ENCODE peak calls at places on chromosome 13, in six cellular contexts. Y is mucosa of descending colon; Q is OCI-LY7; T is prostate gland; I is CD8-positive, alpha-beta T cell; X is psoas muscle. O is an unnamed sample.

GRCh38 chr13:80379245-80379644 is 38.3 kb upstream of the SPRY2 start:
- DNase-seq in Y (no peak), Q (no peak), T (no peak), I (no peak), X (no peak), O (no peak)

GRCh38 chr13:76148374-76148773 is 512.2 kb downstream of the LMO7 start:
- DNase-seq in Y (no peak), Q (no peak), T (no peak), I (no peak), X (no peak), O (no peak)

GRCh38 chr13:114315074-114315785 is 927 bp downstream of the CHAMP1 start:
- DNase-seq in Y (no peak), Q (peak), T (no peak), I (no peak), X (no peak), O (no peak)

GRCh38 chr13:28528848-28529247 is 33.9 kb upstream of the FLT1 start:
- DNase-seq in Y (no peak), Q (no peak), T (no peak), I (no peak), X (no peak), O (no peak)

GRCh38 chr13:110403315-110403714 is 96.2 kb downstream of the COL4A2 start:
- DNase-seq in Y (no peak), Q (no peak), T (no peak), I (no peak), X (no peak), O (no peak)

GRCh38 chr13:44819245-44819644 is 170.0 kb downstream of the NUFIP1 start:
- DNase-seq in Y (no peak), Q (no peak), T (no peak), I (no peak), X (no peak), O (no peak)

GRCh38 chr13:106738279-106738678 is 170.3 kb upstream of the ARGLU1 start:
- DNase-seq in Y (no peak), Q (no peak), T (no peak), I (no peak), X (no peak), O (no peak)

GRCh38 chr13:19805765-19806164 is 23.0 kb upstream of the PSPC1 start:
- DNase-seq in Y (no peak), Q (no peak), T (no peak), I (no peak), X (no peak), O (no peak)

GRCh38 chr13:97974773-97975172 is 21.3 kb downstream of the IPO5 start:
- DNase-seq in Y (no peak), Q (no peak), T (no peak), I (no peak), X (no peak), O (no peak)

GRCh38 chr13:74024314-74024713 is 109.9 kb downstream of the KLF12 start:
- DNase-seq in Y (no peak), Q (no peak), T (no peak), I (no peak), X (no peak), O (no peak)

GRCh38 chr13:21852043-21852442 is 181.2 kb downstream of the FGF9 start:
- DNase-seq in Y (no peak), Q (no peak), T (no peak), I (no peak), X (no peak), O (no peak)

GRCh38 chr13:45393941-45394570 is 24.1 kb downstream of the SLC25A30 start:
- DNase-seq in Y (no peak), Q (peak), T (peak), I (no peak), X (no peak), O (no peak)

GRCh38 chr13:26964278-26965057 is 203.9 kb upstream of the GPR12 start:
- DNase-seq in Y (no peak), Q (peak), T (no peak), I (no peak), X (no peak), O (no peak)

GRCh38 chr13:99256709-99257108 is 1.5 kb downstream of the GPR18 start:
- DNase-seq in Y (no peak), Q (peak), T (no peak), I (no peak), X (no peak), O (no peak)
- H3K4me3 ChIP-seq in Y (no peak), Q (peak), T (no peak), I (peak), X (peak), O (no peak)

GRCh38 chr13:49587311-49587847 is 2.0 kb upstream of the RCBTB1 start:
- DNase-seq in Y (no peak), Q (no peak), T (no peak), I (no peak), X (no peak), O (no peak)

GRCh38 chr13:49580980-49581680 is 4.2 kb downstream of the RCBTB1 start:
- DNase-seq in Y (no peak), Q (peak), T (no peak), I (no peak), X (no peak), O (no peak)

GRCh38 chr13:49585220-49586157 is at the start of gene RCBTB1:
- DNase-seq in Y (peak), Q (peak), T (peak), I (peak), X (peak), O (no peak)

GRCh38 chr13:49586717-49587116 is 1.4 kb upstream of the RCBTB1 start:
- DNase-seq in Y (no peak), Q (no peak), T (no peak), I (no peak), X (no peak), O (no peak)

GRCh38 chr13:49584771-49585182 is 581 bp downstream of the RCBTB1 start:
- DNase-seq in Y (no peak), Q (peak), T (no peak), I (no peak), X (no peak), O (no peak)
- H3K4me3 ChIP-seq in Y (peak), Q (peak), T (peak), I (peak), X (peak), O (peak)

DNA sequence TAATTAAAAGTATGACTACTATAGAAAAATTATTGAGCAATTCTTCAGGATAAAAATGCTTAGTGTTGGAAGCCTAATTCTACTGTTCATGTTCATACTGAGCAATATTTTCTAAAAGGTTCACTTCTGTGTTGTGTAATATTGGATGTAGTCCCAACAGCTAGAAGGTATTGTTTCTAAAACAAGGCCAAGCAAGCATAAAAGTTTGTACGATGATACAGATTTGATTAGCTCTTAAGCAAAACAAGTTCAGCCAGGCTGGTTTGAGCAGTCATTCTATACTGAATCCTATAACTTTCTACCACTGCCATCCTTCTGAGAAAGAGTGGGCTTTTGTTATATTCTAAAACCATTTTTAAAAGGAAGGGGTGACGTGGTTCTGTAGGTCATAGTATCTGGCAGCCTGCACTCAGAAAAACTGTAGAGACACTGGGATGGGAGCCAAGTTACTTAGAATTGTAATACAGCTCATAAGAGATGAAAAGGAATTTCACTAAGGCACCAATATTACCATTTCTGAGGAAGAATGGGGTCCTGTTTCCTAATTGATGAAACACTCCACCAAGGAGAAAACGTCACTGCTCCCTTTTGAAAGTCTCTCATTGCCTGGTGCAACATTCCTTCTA is 275.0 kb upstream of the DACH1 start:
- DNase-seq in Y (no peak), Q (no peak), T (peak), I (no peak), X (no peak), O (no peak)
- H3K4me3 ChIP-seq in Y (no peak), Q (no peak), T (no peak), I (no peak), X (no peak), O (no peak)

GRCh38 chr13:42277618-42278276 is 5.8 kb downstream of the AKAP11 start:
- DNase-seq in Y (no peak), Q (no peak), T (no peak), I (no peak), X (no peak), O (no peak)

GRCh38 chr13:42275098-42275471 is 3.1 kb downstream of the AKAP11 start:
- DNase-seq in Y (no peak), Q (peak), T (no peak), I (no peak), X (no peak), O (no peak)

GRCh38 chr13:42275506-42275905 is 3.6 kb downstream of the AKAP11 start:
- DNase-seq in Y (no peak), Q (peak), T (no peak), I (no peak), X (no peak), O (no peak)

GRCh38 chr13:42274386-42275097 is 2.6 kb downstream of the AKAP11 start:
- DNase-seq in Y (no peak), Q (peak), T (no peak), I (no peak), X (no peak), O (no peak)

DNA sequence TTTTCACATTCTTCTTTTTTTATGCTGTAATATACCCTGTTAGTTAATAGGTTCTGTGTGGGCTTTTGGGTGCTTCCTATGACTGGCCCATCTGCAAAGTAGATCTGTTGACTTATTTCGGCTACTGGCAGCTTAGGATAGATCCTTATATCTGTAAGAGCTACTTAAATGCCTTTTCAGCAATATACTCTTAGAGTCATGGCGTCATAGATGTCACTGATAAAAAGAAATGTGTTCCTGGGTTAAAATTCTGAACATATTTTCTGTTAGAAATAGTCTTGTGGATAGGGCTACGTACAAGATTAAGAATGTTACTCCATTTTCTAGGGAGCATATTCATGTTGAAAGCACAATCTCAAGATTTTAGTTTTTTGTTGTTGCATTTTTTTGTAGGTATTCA is 4.7 kb downstream of the AKAP11 start:
- DNase-seq in Y (no peak), Q (peak), T (no peak), I (no peak), X (no peak), O (no peak)
- H3K4me3 ChIP-seq in Y (no peak), Q (peak), T (no peak), I (no peak), X (no peak), O (no peak)

GRCh38 chr13:113210834-113211233 is 1.4 kb downstream of the CUL4A start:
- DNase-seq in Y (no peak), Q (no peak), T (no peak), I (no peak), X (no peak), O (no peak)
- H3K4me3 ChIP-seq in Y (no peak), Q (peak), T (no peak), I (no peak), X (peak), O (peak)

GRCh38 chr13:53545340-53545941 is 516.8 kb downstream of the OLFM4 start:
- DNase-seq in Y (no peak), Q (no peak), T (no peak), I (no peak), X (no peak), O (no peak)
- H3K4me3 ChIP-seq in Y (no peak), Q (no peak), T (no peak), I (no peak), X (no peak), O (no peak)

GRCh38 chr13:99043700-99044300 is 65.9 kb upstream of the DOCK9 start:
- DNase-seq in Y (no peak), Q (no peak), T (peak), I (peak), X (no peak), O (no peak)

GRCh38 chr13:99044764-99045163 is 66.9 kb upstream of the DOCK9 start:
- DNase-seq in Y (no peak), Q (no peak), T (no peak), I (peak), X (no peak), O (no peak)

GRCh38 chr13:99045396-99045795 is 67.5 kb upstream of the DOCK9 start:
- DNase-seq in Y (no peak), Q (no peak), T (no peak), I (no peak), X (no peak), O (no peak)

GRCh38 chr13:99042851-99043250 is 65.0 kb upstream of the DOCK9 start:
- DNase-seq in Y (no peak), Q (no peak), T (no peak), I (peak), X (no peak), O (no peak)

GRCh38 chr13:99046851-99047250 is 69.0 kb upstream of the DOCK9 start:
- DNase-seq in Y (no peak), Q (no peak), T (no peak), I (no peak), X (no peak), O (no peak)
- H3K4me3 ChIP-seq in Y (no peak), Q (peak), T (no peak), I (peak), X (no peak), O (no peak)